ENCODE peak calls at places on chromosomes 3 and 15, in four cellular contexts. K, H, N and X are unnamed samples.

GRCh38 chr3:8937064-8938020 is 25.9 kb downstream of the RAD18 start:
- DNase-seq in K (no peak), H (no peak), N (no peak), X (no peak)

GRCh38 chr3:128488995-128489859 is 3.8 kb downstream of the GATA2 start:
- DNase-seq in K (peak; percentile 51), H (no peak), N (no peak), X (no peak)

GRCh38 chr15:101026686-101027272 is 107.6 kb downstream of the LRRK1 start:
- DNase-seq in K (peak; percentile 6), H (no peak), N (no peak), X (no peak)

GRCh38 chr3:172562881-172563835 is 39.9 kb upstream of the TNFSF10 start:
- DNase-seq in K (peak; percentile 30), H (no peak), N (no peak), X (no peak)

GRCh38 chr3:174251696-174252095 is 607.4 kb upstream of the NAALADL2 start:
- DNase-seq in K (no peak), H (no peak), N (no peak), X (no peak)

GRCh38 chr3:20225769-20226168 is 39.8 kb upstream of the SGO1 start:
- DNase-seq in K (no peak), H (no peak), N (no peak), X (no peak)

GRCh38 chr3:170007031-170007663 is 30.6 kb upstream of the GPR160 start:
- DNase-seq in K (peak; percentile 31), H (no peak), N (peak; percentile 28), X (no peak)

GRCh38 chr3:28240440-28240839 is 979 bp upstream of the CMC1 start:
- DNase-seq in K (no peak), H (no peak), N (no peak), X (no peak)

GRCh38 chr3:183529717-183530116 is 25.8 kb downstream of the KLHL6 start:
- DNase-seq in K (no peak), H (no peak), N (no peak), X (no peak)

GRCh38 chr3:38608086-38608775 is 41.3 kb downstream of the SCN5A start:
- DNase-seq in K (no peak), H (no peak), N (no peak), X (no peak)

GRCh38 chr3:52124766-52125165 is 29.5 kb downstream of the POC1A start:
- DNase-seq in K (no peak), H (no peak), N (no peak), X (no peak)

GRCh38 chr3:39515681-39516441 is 48.4 kb downstream of the MOBP start:
- DNase-seq in K (no peak), H (no peak), N (no peak), X (no peak)

GRCh38 chr3:115113367-115113766 is 33.7 kb downstream of the ZBTB20 start:
- DNase-seq in K (no peak), H (no peak), N (no peak), X (no peak)

GRCh38 chr3:139260793-139261736 is 82.8 kb upstream of the MRPS22 start:
- DNase-seq in K (no peak), H (no peak), N (no peak), X (no peak)

GRCh38 chr3:14200841-14201240 is 22.2 kb downstream of the LSM3 start:
- DNase-seq in K (no peak), H (no peak), N (no peak), X (no peak)

GRCh38 chr3:172065534-172065933 is 26.2 kb downstream of the FNDC3B start:
- DNase-seq in K (no peak), H (no peak), N (no peak), X (no peak)

GRCh38 chr3:186515115-186515514 is 29.1 kb downstream of the CRYGS start:
- DNase-seq in K (no peak), H (no peak), N (peak; percentile 34), X (no peak)

GRCh38 chr3:58963928-58964497 is 85.8 kb downstream of the CFAP20DC start:
- DNase-seq in K (no peak), H (no peak), N (no peak), X (no peak)

GRCh38 chr3:16059700-16060357 is 114.7 kb upstream of the GALNT15 start:
- DNase-seq in K (no peak), H (no peak), N (no peak), X (no peak)

GRCh38 chr15:74406992-74407705 is 26.6 kb downstream of the SEMA7A start:
- DNase-seq in K (no peak), H (no peak), N (no peak), X (no peak)

GRCh38 chr3:43659250-43659880 is 31.4 kb upstream of the ABHD5 start:
- DNase-seq in K (no peak), H (no peak), N (no peak), X (no peak)

GRCh38 chr15:65862682-65863081 is 6.6 kb upstream of the RAB11A start:
- DNase-seq in K (no peak), H (no peak), N (peak; percentile 56), X (peak; percentile 44)

GRCh38 chr15:85772668-85773067 is 22.1 kb downstream of the KLHL25 start:
- DNase-seq in K (peak; percentile 58), H (no peak), N (no peak), X (no peak)

GRCh38 chr3:72018339-72018984 is 233.5 kb upstream of the PROK2 start:
- DNase-seq in K (no peak), H (no peak), N (no peak), X (peak; percentile 16)

GRCh38 chr3:58469096-58469495 is 22.8 kb upstream of the KCTD6 start:
- DNase-seq in K (no peak), H (no peak), N (no peak), X (no peak)

GRCh38 chr3:31958721-31959152 is 22.3 kb downstream of the OSBPL10 start:
- DNase-seq in K (no peak), H (no peak), N (no peak), X (no peak)

GRCh38 chr3:184116017-184116416 is 19.1 kb upstream of the EIF2B5 start:
- DNase-seq in K (no peak), H (no peak), N (no peak), X (no peak)